ENCODE peak calls at places on chromosome 9, in nine cellular contexts. G is mesendoderm; Q is CD4-positive, alpha-beta memory T cell; K is pancreas; P is endodermal cell; V is left ventricle myocardium inferior; C is AG04450; U is ovary; D is endothelial cell of umbilical vein. X is an unnamed sample. For H3K27me3, the result is how much of the 10 kb centered on the place peaks cover.

GRCh38 chr9:115694014-115694413 is 459.6 kb upstream of the PAPPA start:
- DNase-seq in V (no peak), P (peak), C (peak), U (no peak), K (no peak), Q (no peak), G (peak), D (no peak), X (no peak)

GRCh38 chr9:88388886-88389617 is 808 bp downstream of the SPIN1 start:
- DNase-seq in Q (no peak), P (peak), U (peak), C (no peak), D (peak), V (peak), G (peak), K (no peak), X (peak)

GRCh38 chr9:128175102-128175563 is 15.1 kb downstream of the BBLN start:
- DNase-seq in V (no peak), Q (no peak), K (no peak), D (no peak), P (no peak), G (no peak), C (peak), U (no peak), X (no peak)

GRCh38 chr9:93577045-93577939 is 908 bp downstream of the PHF2 start:
- DNase-seq in G (peak), C (no peak), K (peak), U (peak), Q (no peak), D (peak), P (peak), V (peak), X (peak)

GRCh38 chr9:113564804-113565237 is 101.3 kb downstream of the RGS3 start:
- DNase-seq in Q (no peak), D (no peak), U (peak), P (peak), K (peak), C (no peak), V (peak), G (peak), X (peak)

GRCh38 chr9:82975176-82975575 is 87.8 kb downstream of the RASEF start:
- DNase-seq in D (no peak), Q (no peak), K (no peak), V (no peak), U (no peak), G (peak), C (no peak), P (no peak), X (no peak)

GRCh38 chr9:5511476-5511875 is 1.1 kb downstream of the PDCD1LG2 start:
- DNase-seq in Q (no peak), C (no peak), K (no peak), U (no peak), P (no peak), V (no peak), D (no peak), G (no peak), X (no peak)

GRCh38 chr9:84206801-84207200 is 133.8 kb downstream of the SLC28A3 start:
- DNase-seq in P (no peak), K (no peak), G (no peak), C (no peak), D (no peak), U (no peak), V (no peak), Q (no peak), X (no peak)

GRCh38 chr9:10265102-10265708 is 347.6 kb downstream of the PTPRD start:
- DNase-seq in P (no peak), C (peak), Q (no peak), G (no peak), U (no peak), K (no peak), D (peak), V (no peak), X (no peak)

GRCh38 chr9:21505425-21506179 is 23.5 kb upstream of the IFNE start:
- DNase-seq in K (no peak), P (no peak), Q (no peak), D (no peak), U (no peak), G (no peak), V (no peak), C (no peak), X (no peak)

GRCh38 chr9:37200572-37201005 is 80.2 kb downstream of the ZCCHC7 start:
- DNase-seq in V (no peak), U (no peak), Q (no peak), G (peak), C (no peak), P (no peak), K (no peak), D (peak), X (no peak)

GRCh38 chr9:84570482-84571154 is 98.9 kb upstream of the NTRK2 start:
- DNase-seq in Q (no peak), U (no peak), G (peak), P (peak), K (no peak), C (no peak), D (no peak), V (no peak), X (no peak)

GRCh38 chr9:78023003-78023741 is 8.4 kb downstream of the GNAQ start:
- DNase-seq in G (no peak), Q (no peak), P (no peak), C (peak), U (no peak), D (peak), V (no peak), K (no peak), X (peak)

GRCh38 chr9:92265159-92265558 is 28.3 kb downstream of the IARS1 start:
- DNase-seq in D (no peak), V (no peak), G (no peak), C (no peak), U (no peak), K (no peak), Q (no peak), P (no peak), X (peak)

GRCh38 chr9:122991370-122991830 is 42.1 kb upstream of the GPR21 start:
- DNase-seq in D (peak), Q (peak), G (peak), V (no peak), K (no peak), U (no peak), C (peak), P (no peak), X (peak)

GRCh38 chr9:129185991-129186390 is 7.9 kb upstream of the IER5L start:
- DNase-seq in V (no peak), D (no peak), G (no peak), P (no peak), U (no peak), C (no peak), K (no peak), Q (no peak), X (no peak)

GRCh38 chr9:37705787-37706186 is 47.8 kb upstream of the TRMT10B start:
- DNase-seq in G (no peak), U (no peak), D (no peak), Q (no peak), V (no peak), K (no peak), C (no peak), P (no peak), X (no peak)

GRCh38 chr9:34522091-34522887 is 501 bp downstream of the ENHO start:
- DNase-seq in K (no peak), C (no peak), D (no peak), P (no peak), Q (peak), U (no peak), V (peak), G (no peak), X (no peak)

GRCh38 chr9:117080996-117081395 is 333.9 kb downstream of the ASTN2 start:
- DNase-seq in U (no peak), P (no peak), Q (no peak), V (no peak), G (no peak), C (no peak), K (no peak), D (no peak), X (no peak)

GRCh38 chr9:34987160-34988040 is 2.1 kb upstream of the DNAJB5 start:
- DNase-seq in D (no peak), P (peak), G (no peak), Q (no peak), V (no peak), C (no peak), K (no peak), U (no peak), X (no peak)

GRCh38 chr9:84139296-84140100 is 158.9 kb downstream of the RMI1 start:
- DNase-seq in G (no peak), P (no peak), D (peak), K (no peak), V (no peak), U (peak), C (no peak), Q (no peak), X (peak)

GRCh38 chr9:120441446-120442279 is 138.3 kb downstream of the CDK5RAP2 start:
- DNase-seq in U (no peak), G (no peak), Q (no peak), V (no peak), D (no peak), K (no peak), P (no peak), C (peak), X (no peak)

GRCh38 chr9:111598730-111599091 is 736 bp downstream of the PTGR1 start:
- DNase-seq in C (no peak), G (peak), Q (peak), D (peak), K (no peak), V (peak), P (no peak), U (peak), X (peak)

GRCh38 chr9:137141976-137142936 is 3.3 kb downstream of the GRIN1 start:
- DNase-seq in P (peak), C (no peak), G (no peak), V (no peak), U (no peak), Q (no peak), K (peak), D (no peak), X (no peak)
- H3K27me3 ChIP-seq in P (half or more), C (under half), G (under half), V (half or more), U (under half), Q (under half), K (under half), D (under half), X (under half)

GRCh38 chr9:133714606-133715294 is 23.4 kb downstream of the SARDH start:
- DNase-seq in Q (no peak), U (peak), D (no peak), K (peak), C (no peak), P (peak), G (peak), V (peak), X (no peak)
- H3K27me3 ChIP-seq in Q (under half), U (under half), D (under half), K (under half), C (under half), P (under half), G (under half), V (half or more), X (under half)

GRCh38 chr9:137168575-137168906 is 1.3 kb downstream of the LRRC26 start:
- DNase-seq in V (no peak), Q (no peak), U (no peak), K (no peak), P (peak), C (no peak), D (no peak), G (no peak), X (no peak)

GRCh38 chr9:137170486-137171148 is 766 bp upstream of the LRRC26 start:
- DNase-seq in K (no peak), V (no peak), G (no peak), U (no peak), C (no peak), P (no peak), Q (no peak), D (no peak), X (no peak)

GRCh38 chr9:137169764-137170460 is at the start of gene LRRC26:
- DNase-seq in D (no peak), V (no peak), P (no peak), U (no peak), G (no peak), C (no peak), K (no peak), Q (no peak), X (peak)

GRCh38 chr9:137167752-137168574 is 1.9 kb downstream of the LRRC26 start:
- DNase-seq in V (no peak), U (no peak), C (no peak), K (no peak), D (no peak), G (no peak), P (peak), Q (no peak), X (peak)

DNA sequence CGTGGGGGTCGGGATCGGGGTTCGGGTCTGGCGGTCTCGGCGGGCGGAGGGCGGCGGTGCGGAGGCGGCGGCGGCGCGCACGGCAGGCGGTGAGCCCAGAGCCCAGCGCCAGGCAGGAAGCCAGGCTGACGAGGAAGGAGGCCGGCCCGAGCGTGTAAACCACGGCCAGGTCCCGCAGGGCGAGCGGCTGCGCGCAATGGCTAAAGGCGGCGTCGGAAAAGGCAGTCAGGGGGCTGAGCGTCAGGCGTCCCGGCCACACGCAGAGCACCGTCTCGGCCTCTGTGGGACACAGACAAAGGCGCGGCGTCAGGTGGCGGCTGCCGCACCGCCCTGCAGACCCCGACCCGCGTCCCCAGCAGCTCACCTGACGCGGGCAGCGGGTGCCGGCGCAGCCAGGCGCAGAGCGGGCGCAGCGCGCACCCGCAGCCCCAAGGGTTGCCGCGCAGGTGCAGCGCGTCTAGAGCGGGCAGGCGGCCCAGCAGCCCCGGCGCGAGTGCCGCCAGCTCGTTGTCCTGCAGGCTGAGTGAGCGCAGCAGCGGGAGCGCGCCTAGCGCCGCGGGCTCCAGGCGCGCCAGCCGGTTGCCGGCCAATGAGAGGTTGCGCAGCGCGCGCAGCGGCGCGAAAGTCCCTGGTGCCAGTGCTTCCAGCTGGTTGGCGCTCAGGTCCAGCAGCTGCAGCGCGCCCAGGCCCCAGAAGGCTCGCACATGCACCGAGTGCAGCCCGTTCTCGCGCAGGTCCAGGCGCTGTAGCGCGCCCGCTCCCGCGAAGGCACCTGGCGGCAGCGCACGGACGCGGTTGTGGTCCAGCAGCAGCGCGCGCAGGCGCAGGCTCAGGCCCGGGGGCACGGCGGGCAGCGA is 716 bp downstream of the LRRC26 start:
- DNase-seq in V (no peak), K (no peak), U (no peak), D (peak), G (peak), Q (no peak), C (no peak), P (peak), X (peak)
- H3K27me3 ChIP-seq in V (half or more), K (under half), U (under half), D (under half), G (under half), Q (under half), C (half or more), P (half or more), X (under half)

GRCh38 chr9:110580850-110581249 is 1.3 kb upstream of the SVEP1 start:
- DNase-seq in G (no peak), K (no peak), D (no peak), V (no peak), P (no peak), C (no peak), U (no peak), Q (no peak), X (no peak)
- H3K27me3 ChIP-seq in G (under half), K (under half), D (under half), V (half or more), P (under half), C (under half), U (under half), Q (under half), X (under half)

DNA sequence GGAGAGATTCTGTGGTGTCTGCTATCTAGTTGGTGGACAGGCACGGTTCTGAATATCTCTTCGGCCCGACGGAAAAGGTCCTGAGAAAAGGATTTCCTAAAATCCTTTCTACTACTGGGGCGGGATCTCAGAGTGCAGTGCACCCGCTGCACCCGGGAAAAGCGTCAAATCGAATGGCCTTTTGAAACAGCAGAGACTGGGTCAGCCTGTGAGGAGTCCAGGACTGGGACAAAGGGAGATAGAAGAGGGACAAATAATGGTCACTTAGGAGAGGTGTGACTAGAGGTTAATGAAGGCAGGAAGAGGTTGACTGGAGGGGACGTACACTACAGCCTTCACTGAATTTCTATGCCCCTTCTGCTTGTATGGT is 1.5 kb downstream of the PLPPR1 start:
- DNase-seq in V (no peak), P (no peak), U (no peak), D (no peak), G (no peak), K (no peak), C (no peak), Q (no peak), X (no peak)
- H3K27me3 ChIP-seq in V (half or more), P (half or more), U (under half), D (half or more), G (under half), K (under half), C (under half), Q (under half), X (under half)

GRCh38 chr9:2623866-2624682 is 2.5 kb downstream of the VLDLR start:
- DNase-seq in P (no peak), G (peak), K (no peak), C (no peak), D (no peak), Q (no peak), U (no peak), V (no peak), X (no peak)
- H3K27me3 ChIP-seq in P (under half), G (under half), K (under half), C (under half), D (half or more), Q (under half), U (under half), V (under half), X (under half)

GRCh38 chr9:125888220-125888619 is 141.0 kb downstream of the PBX3 start:
- DNase-seq in Q (no peak), C (peak), V (no peak), P (no peak), D (no peak), U (no peak), K (no peak), G (peak), X (no peak)
- H3K27me3 ChIP-seq in Q (under half), C (under half), V (under half), P (under half), D (under half), U (under half), K (under half), G (under half), X (under half)

GRCh38 chr9:68500457-68501158 is 40.1 kb downstream of the TMEM252 start:
- DNase-seq in U (no peak), P (no peak), D (no peak), C (no peak), V (no peak), G (no peak), Q (no peak), K (no peak), X (no peak)
- H3K27me3 ChIP-seq in U (under half), P (half or more), D (under half), C (under half), V (under half), G (under half), Q (under half), K (under half), X (under half)

GRCh38 chr9:124045076-124045829 is 33.7 kb downstream of the LHX2 start:
- DNase-seq in Q (no peak), C (no peak), P (peak), U (peak), G (no peak), V (peak), K (peak), D (peak), X (no peak)

GRCh38 chr9:124045830-124046177 is 34.2 kb downstream of the LHX2 start:
- DNase-seq in P (no peak), G (no peak), K (no peak), V (no peak), U (no peak), C (no peak), Q (no peak), D (no peak), X (no peak)

GRCh38 chr9:124046189-124046588 is 34.6 kb downstream of the LHX2 start:
- DNase-seq in K (no peak), P (no peak), V (no peak), D (no peak), G (no peak), C (no peak), U (no peak), Q (no peak), X (no peak)

GRCh38 chr9:124044448-124044847 is 32.9 kb downstream of the LHX2 start:
- DNase-seq in G (no peak), K (no peak), U (no peak), V (no peak), Q (no peak), P (no peak), C (no peak), D (no peak), X (no peak)

GRCh38 chr9:124047106-124047716 is 35.6 kb downstream of the LHX2 start:
- DNase-seq in G (no peak), D (peak), P (no peak), C (no peak), K (no peak), Q (no peak), U (no peak), V (no peak), X (no peak)
- H3K27me3 ChIP-seq in G (under half), D (under half), P (under half), C (half or more), K (under half), Q (under half), U (under half), V (under half), X (under half)